ENCODE peak calls at places on chromosomes 12 and 14, in six cellular contexts. P, A, U, G, L and Z are unnamed samples.

GRCh38 chr12:46266869-46267617 is 1.8 kb downstream of the SLC38A1 start:
- DNase-seq in P (peak), A (peak), U (peak), G (peak), L (peak), Z (peak)

GRCh38 chr14:90850487-90850886 is 34.3 kb upstream of the TTC7B start:
- DNase-seq in P (peak), A (no peak), U (no peak), G (no peak), L (no peak), Z (no peak)

GRCh38 chr14:104517426-104517825 is 62.1 kb upstream of the C14orf180 start:
- DNase-seq in P (no peak), A (no peak), U (no peak), G (no peak), L (no peak), Z (no peak)

GRCh38 chr12:80837342-80837978 is 100.3 kb downstream of the LIN7A start:
- DNase-seq in P (peak), A (peak), U (peak), G (no peak), L (peak), Z (no peak)

GRCh38 chr12:53231859-53232640 is at the start of gene RARG:
- DNase-seq in P (no peak), A (peak), U (peak), G (peak), L (peak), Z (peak)

GRCh38 chr12:1611775-1612174 is 17.3 kb upstream of the WNT5B start:
- DNase-seq in P (peak), A (no peak), U (no peak), G (no peak), L (no peak), Z (no peak)

GRCh38 chr12:113346387-113346786 is 11.5 kb upstream of the SLC8B1 start:
- DNase-seq in P (no peak), A (no peak), U (no peak), G (no peak), L (no peak), Z (no peak)

GRCh38 chr14:77791225-77791600 is 8.7 kb upstream of the ADCK1 start:
- DNase-seq in P (no peak), A (no peak), U (peak), G (no peak), L (no peak), Z (no peak)

GRCh38 chr12:11732760-11733159 is 83.3 kb downstream of the ETV6 start:
- DNase-seq in P (no peak), A (no peak), U (no peak), G (no peak), L (no peak), Z (no peak)

GRCh38 chr14:99124482-99125104 is 147.4 kb downstream of the BCL11B start:
- DNase-seq in P (no peak), A (no peak), U (no peak), G (no peak), L (no peak), Z (no peak)

GRCh38 chr14:36663404-36664321 is 2.0 kb downstream of the PAX9 start:
- DNase-seq in P (no peak), A (peak), U (no peak), G (no peak), L (peak), Z (peak)

GRCh38 chr12:1907652-1908611 is 10.5 kb downstream of the CACNA2D4 start:
- DNase-seq in P (no peak), A (no peak), U (no peak), G (no peak), L (peak), Z (peak)

GRCh38 chr14:71533800-71534199 is 398.4 kb upstream of the RGS6 start:
- DNase-seq in P (no peak), A (no peak), U (no peak), G (no peak), L (no peak), Z (no peak)

GRCh38 chr12:96500686-96501085 is 11.3 kb downstream of the CFAP54 start:
- DNase-seq in P (peak), A (no peak), U (no peak), G (no peak), L (no peak), Z (no peak)
- TF ChIP-seq CTCF in P (peak), A (no peak), U (no peak), G (no peak), L (no peak), Z (no peak)

DNA sequence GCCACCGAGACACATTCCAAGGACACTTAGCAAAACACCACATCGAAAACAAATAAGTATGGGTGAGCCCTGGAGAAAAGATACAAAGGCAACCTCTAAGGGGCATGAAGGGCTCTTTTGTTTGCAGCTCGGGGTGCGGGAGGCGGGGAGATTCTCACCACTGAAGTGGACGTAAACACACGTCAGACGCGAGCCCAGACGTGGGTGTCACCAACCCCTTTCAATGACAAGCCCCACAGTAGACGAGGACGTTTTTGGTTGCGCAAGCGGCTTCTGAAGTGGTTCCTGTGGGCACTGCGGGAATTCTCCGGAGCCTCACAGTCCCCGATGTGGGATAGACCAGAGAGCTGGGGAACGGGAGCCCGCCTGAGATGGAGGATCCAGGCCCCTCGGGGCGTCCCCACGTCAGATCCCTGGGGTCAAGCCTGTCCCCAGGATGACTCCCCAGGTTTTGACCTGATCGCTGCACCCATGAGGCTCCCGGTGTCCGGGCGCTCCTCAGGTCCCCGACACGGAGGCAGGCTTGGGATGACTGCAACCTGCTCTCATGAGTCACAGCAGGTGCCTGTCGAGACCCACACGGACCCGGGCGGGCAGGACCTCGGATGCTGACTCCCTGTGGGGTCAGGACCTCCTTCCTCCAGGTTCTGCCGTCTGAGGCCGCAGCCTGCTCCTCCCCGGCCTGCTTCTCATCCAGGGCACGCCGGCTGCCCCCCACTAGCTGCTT is 20.3 kb upstream of the ADGRD1 start:
- DNase-seq in P (no peak), A (no peak), U (peak), G (no peak), L (peak), Z (no peak)
- TF ChIP-seq CTCF in P (no peak), A (no peak), U (no peak), G (no peak), L (no peak), Z (no peak)

GRCh38 chr14:44820230-44820964 is 141.3 kb downstream of the KLHL28 start:
- DNase-seq in P (no peak), A (peak), U (no peak), G (no peak), L (no peak), Z (no peak)
- TF ChIP-seq CTCF in P (no peak), A (no peak), U (no peak), G (no peak), L (no peak), Z (no peak)

GRCh38 chr12:26091837-26092236 is 33.0 kb downstream of the BHLHE41 start:
- DNase-seq in P (peak), A (no peak), U (no peak), G (no peak), L (no peak), Z (no peak)
- TF ChIP-seq CTCF in P (peak), A (peak), U (no peak), G (no peak), L (no peak), Z (no peak)

GRCh38 chr12:115895247-115895646 is 382.2 kb downstream of the MED13L start:
- DNase-seq in P (no peak), A (no peak), U (no peak), G (no peak), L (no peak), Z (no peak)
- TF ChIP-seq CTCF in P (peak), A (peak), U (no peak), G (no peak), L (no peak), Z (peak)

DNA sequence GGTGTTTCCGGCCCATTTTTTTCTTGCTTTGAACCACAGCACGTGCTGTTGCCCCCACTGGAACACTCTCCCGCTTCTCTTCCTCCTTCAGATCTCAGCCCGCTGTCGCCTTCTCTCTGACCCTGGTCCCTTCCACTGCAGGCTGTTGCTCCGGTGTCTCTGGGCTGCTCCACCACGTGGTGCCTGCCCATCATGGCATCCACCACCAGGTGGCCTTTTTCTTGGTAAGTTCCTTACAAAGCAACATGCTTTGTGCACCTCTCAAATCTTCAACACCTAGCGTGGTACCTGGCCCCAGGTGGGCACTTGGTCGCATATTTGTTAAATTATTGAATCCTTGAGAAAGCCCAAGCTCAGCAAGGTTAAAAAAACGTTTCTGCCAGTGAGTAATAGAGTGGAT is 19.1 kb downstream of the TUNAR start:
- DNase-seq in P (no peak), A (peak), U (no peak), G (no peak), L (peak), Z (peak)
- TF ChIP-seq CTCF in P (no peak), A (peak), U (peak), G (no peak), L (no peak), Z (no peak)

DNA sequence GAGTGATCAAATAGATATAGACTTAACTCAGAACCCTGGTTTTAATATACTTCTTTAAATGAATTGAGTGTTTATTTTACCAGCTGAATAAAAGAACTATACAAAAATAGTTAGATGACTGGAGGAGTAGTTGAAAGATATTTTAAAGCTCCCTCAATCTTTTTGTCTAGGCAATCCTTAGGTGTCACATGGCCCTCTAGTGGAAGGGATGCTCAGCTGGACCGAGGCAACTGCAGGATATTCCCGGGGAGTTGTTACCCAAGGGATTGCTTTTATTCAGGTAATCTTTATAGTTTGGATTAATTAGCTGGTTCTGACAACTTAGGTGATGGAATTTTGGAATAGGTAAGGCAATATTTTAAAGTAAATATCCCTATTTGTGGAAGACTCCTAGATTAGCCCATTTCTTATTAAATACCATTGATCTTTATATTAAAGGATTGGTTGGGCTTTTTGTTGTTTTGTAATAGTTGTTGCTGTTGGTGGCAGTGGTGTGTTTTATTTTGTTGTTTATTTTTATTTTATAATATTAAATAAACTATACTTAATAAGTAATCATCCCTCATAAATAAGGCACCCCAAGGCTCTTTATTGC is 57.1 kb downstream of the ZDHHC17 start:
- DNase-seq in P (peak), A (peak), U (no peak), G (no peak), L (peak), Z (no peak)
- TF ChIP-seq CTCF in P (peak), A (peak), U (no peak), G (peak), L (no peak), Z (no peak)

DNA sequence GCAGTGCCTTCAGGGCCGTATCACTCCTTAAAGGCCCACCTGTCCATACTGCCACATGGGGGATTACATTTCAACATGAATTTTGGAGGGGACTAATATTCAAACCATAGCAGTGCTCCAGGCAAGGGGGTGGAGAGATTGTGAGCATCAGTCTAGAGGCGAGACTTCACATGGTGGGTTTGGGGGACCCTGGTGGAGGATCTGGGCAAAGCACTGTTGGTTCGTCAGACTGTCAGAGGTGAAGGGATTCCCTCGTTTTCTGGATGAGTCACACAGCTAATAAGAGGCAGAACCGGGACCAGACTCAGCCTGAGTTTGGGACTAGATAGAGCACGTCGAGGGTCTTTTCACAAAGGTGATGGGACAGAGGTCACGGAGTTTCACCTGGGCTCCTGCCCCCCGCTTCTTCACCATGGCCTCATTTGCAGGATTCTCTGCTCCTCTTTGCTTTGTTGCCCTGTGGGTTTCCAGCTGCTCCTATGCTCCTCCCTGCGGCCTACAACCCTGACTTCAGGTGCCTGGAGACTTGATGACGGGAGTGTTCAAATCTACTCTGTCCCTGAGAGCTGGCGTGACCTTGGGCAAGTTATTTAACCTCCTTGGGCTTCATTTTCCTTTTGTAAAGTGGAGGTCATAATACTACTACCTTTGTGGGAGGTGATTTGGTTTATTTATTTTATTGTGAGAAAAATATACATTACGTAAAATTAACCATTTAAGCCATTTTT is 41.5 kb downstream of the TEAD4 start:
- DNase-seq in P (no peak), A (no peak), U (no peak), G (no peak), L (no peak), Z (no peak)
- TF ChIP-seq CTCF in P (peak), A (no peak), U (no peak), G (no peak), L (no peak), Z (no peak)

DNA sequence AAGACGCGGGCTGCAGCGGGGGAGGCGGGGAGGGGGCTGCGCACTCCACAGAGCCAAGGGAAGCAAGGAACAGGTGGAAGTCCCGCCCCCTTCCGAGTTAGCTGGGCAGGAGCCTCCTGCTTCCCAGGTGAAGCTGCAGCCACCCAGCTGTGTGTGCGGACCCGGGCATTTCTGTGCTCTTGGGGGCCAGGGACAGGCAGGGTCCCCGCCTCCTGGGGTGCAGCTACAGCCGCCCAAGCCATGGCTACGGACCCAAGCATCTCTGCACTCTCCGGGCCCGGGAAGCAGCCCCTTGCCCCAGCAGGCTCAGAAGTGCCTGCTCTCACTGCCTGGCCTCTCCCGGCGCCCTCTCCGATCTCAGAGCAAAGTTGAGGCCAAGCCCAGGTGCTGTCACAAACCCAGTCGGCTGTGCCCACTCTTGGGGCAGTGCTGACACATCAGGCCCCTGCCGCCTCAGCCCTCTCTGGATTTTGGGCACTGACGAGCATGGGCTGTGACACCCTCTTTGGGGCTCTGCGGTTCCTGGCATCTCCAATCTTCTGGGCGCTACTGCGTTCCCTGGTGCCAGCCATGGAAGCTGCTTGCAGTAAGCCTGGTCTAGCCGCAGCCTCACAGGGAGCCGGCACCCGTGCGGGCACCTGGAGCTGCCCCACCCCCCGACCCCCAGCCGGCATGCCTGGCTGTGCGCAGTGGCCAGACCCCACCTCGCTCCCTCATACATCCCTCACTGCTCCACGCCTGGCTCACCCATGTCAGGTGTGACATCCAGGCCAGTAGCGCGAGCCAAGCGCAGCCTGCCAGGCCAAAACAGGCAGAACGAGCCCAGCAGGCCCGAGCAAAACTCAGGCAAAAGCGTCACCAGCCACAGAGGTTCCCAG is 8.5 kb upstream of the MGAT4C start:
- DNase-seq in P (no peak), A (peak), U (peak), G (no peak), L (peak), Z (no peak)
- TF ChIP-seq CTCF in P (no peak), A (no peak), U (no peak), G (no peak), L (no peak), Z (no peak)